ENCODE peak calls at places on chromosomes 5 and 9, in five cellular contexts. N is skeletal muscle cell, H is vagina, A is aorta, U is spleen. P is an unnamed sample.

GRCh38 chr9:30349526-30350513 is 2034.6 kb upstream of the ACO1 start:
- DNase-seq in N (no peak), H (no peak), A (peak; percentile 44), U (peak; percentile 51), P (no peak)

GRCh38 chr9:85310531-85311070 is 431.2 kb downstream of the AGTPBP1 start:
- DNase-seq in N (no peak), H (no peak), A (no peak), U (no peak), P (no peak)

GRCh38 chr5:169688106-169688505 is 51.0 kb downstream of the DOCK2 start:
- DNase-seq in N (no peak), H (no peak), A (no peak), U (no peak), P (no peak)

GRCh38 chr5:1216211-1216917 is 8.8 kb upstream of the SLC6A18 start:
- DNase-seq in N (no peak), H (no peak), A (no peak), U (no peak), P (no peak)

GRCh38 chr5:160155017-160155725 is 35.9 kb upstream of the PWWP2A start:
- DNase-seq in N (no peak), H (no peak), A (no peak), U (no peak), P (no peak)

GRCh38 chr5:16005210-16005609 is 174.4 kb downstream of the MARCHF11 start:
- DNase-seq in N (no peak), H (no peak), A (no peak), U (no peak), P (no peak)

GRCh38 chr5:91221917-91222316 is 161.2 kb downstream of the ARRDC3 start:
- DNase-seq in N (no peak), H (no peak), A (no peak), U (no peak), P (no peak)

GRCh38 chr5:178788381-178789085 is 58.1 kb upstream of the ZNF354A start:
- DNase-seq in N (no peak), H (no peak), A (peak; percentile 38), U (no peak), P (no peak)

GRCh38 chr9:76371901-76372300 is 22.3 kb downstream of the RFK start:
- DNase-seq in N (no peak), H (no peak), A (no peak), U (no peak), P (no peak)

GRCh38 chr9:126329476-126330275 is 3.0 kb downstream of the MVB12B start:
- DNase-seq in N (no peak), H (no peak), A (no peak), U (no peak), P (no peak)

GRCh38 chr5:38291355-38291754 is 33.0 kb downstream of the EGFLAM start:
- DNase-seq in N (no peak), H (no peak), A (no peak), U (no peak), P (no peak)

GRCh38 chr9:121819511-121820231 is 168.2 kb downstream of the DAB2IP start:
- DNase-seq in N (no peak), H (no peak), A (peak; percentile 74), U (no peak), P (no peak)

GRCh38 chr9:38016375-38017120 is 52.5 kb downstream of the SHB start:
- DNase-seq in N (no peak), H (no peak), A (no peak), U (no peak), P (no peak)

GRCh38 chr5:4862500-4862899 is 277.6 kb upstream of the ADAMTS16 start:
- DNase-seq in N (peak; percentile 9), H (no peak), A (no peak), U (no peak), P (no peak)

GRCh38 chr5:55903121-55903701 is 52.1 kb downstream of the IL31RA start:
- DNase-seq in N (no peak), H (no peak), A (no peak), U (no peak), P (no peak)

GRCh38 chr5:80584770-80585169 is 14.7 kb upstream of the ANKRD34B start:
- DNase-seq in N (no peak), H (no peak), A (no peak), U (no peak), P (no peak)

GRCh38 chr9:118991366-118992285 is 377.6 kb downstream of the BRINP1 start:
- DNase-seq in N (no peak), H (no peak), A (no peak), U (no peak), P (no peak)

GRCh38 chr5:147673276-147673675 is 109.3 kb downstream of the JAKMIP2 start:
- DNase-seq in N (no peak), H (no peak), A (no peak), U (no peak), P (no peak)

GRCh38 chr5:88955403-88955802 is 72.4 kb upstream of the MEF2C start:
- DNase-seq in N (no peak), H (no peak), A (no peak), U (no peak), P (no peak)

GRCh38 chr5:96936431-96937221 is 746 bp downstream of the LNPEP start:
- DNase-seq in N (no peak), H (no peak), A (no peak), U (peak; percentile 89), P (peak; percentile 24)
- H3K4me3 ChIP-seq in N (peak overlapping the region; percentile 77), H (peak overlapping the region; percentile 80), A (peak overlapping the region; percentile 73), U (peak overlapping the region; percentile 91), P (peak overlapping the region; percentile 79)

DNA sequence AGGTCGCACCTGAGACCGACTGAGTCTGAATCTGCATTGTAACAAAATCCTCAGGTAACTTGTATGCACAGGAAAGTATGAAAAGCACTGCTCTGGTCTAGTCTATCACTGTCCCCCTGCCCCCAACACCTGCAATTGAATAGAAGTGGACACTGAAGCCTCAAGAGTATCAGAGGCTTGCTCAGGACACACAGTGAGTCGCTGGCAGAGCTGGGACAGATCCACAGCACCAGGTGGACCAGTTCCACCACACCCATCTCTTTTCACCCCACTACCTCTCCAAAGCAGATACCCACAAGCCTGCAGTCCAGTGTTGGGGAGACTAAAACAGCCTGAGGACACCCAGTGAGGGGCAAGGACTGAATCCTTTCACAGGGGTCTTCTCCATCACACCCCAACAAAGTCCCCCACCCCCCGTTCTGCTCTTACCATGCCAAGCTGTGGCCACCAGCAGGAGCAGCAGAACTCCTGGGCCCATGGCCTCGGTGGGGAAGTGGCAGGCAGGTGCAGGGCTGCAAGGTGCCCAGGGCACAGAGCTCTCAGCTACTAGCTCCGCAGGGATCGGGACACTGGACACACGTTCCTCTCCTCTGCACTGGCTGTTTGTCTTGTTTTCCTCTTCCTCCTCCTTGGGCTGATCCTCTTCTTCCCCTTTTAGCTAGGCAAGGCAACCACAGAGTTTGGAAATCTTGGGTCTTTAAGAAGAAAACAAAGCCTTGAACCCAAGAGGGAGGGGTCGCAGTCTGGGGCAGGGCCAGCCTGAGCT is at the start of gene CSF1R:
- DNase-seq in N (no peak), H (peak; percentile 95), A (no peak), U (no peak), P (peak; percentile 6)
- H3K4me3 ChIP-seq in N (no peak within 1 kb of the TSS), H (peak within 1 kb of the TSS; percentile 27), A (no peak within 1 kb of the TSS), U (peak within 1 kb of the TSS; percentile 22), P (peak within 1 kb of the TSS; percentile 24)

DNA sequence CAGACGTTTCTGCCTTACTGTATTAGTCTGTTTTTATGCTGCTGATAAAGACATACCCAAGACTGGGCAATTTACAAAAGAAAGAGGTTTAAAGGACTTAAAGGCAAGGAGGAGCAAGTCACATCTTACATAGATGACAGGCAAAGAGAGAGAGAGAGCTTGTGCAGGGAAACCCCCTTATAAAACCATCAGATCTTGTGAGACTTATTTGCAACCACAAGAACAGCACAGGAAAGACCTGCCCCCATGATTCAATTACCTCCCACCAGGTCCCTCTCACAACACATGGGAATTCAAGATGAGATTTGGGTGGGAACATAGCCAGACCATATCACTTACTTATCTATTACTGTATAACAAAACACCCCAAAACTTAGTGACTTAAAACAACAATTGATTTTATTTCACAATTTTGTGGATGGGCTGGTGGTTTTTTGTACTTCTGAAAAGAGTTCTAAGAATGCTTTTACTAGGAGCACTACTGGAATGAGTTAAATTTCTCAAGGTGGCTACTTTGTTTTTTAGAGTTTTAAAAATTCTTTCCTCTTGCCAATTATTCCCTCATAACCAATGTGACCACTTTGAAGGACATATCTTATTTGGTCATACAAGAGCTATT is 10.3 kb downstream of the RUSC2 start:
- DNase-seq in N (no peak), H (no peak), A (no peak), U (no peak), P (no peak)
- H3K4me3 ChIP-seq in N (no peak overlapping the region), H (no peak overlapping the region), A (no peak overlapping the region), U (no peak overlapping the region), P (no peak overlapping the region)

DNA sequence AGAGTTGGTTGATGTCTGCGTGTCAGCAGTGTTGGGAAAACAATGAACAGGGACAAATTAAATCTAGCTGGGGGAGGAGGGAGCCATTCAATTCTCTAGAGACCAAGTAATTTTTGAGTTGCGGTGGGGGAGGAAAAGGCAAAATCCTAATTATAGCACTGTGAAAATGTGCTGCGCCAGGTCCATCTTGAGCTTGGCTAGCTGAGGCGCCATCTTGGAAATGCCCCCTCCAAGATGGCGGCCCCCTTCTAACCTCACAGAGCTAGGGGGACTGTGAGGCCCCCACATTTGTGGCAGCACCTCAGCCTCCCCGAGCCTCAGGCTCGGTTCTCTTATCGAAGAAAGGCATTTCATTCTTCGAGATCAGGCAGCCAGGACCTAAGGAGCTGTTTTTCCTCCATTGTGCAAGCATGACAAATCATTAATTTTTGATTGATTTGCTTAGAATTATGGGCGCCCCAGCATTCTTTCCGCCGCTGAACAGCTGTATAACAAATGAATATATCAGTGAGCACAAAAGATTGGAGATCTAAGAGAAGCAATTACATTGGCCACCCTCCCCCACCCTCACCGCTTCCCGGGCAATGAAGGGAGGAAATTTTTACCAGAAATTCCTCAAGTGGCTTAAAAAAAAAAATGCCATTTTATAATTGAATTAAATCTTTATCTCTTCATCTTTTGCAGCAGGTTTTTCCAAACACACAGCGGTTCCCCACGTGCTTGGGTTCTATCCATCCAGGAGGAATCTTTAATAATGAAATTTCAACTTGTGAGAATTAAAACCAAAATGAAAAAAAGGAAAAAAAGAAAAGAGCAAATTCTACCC is 88.0 kb downstream of the ZNF618 start:
- DNase-seq in N (no peak), H (no peak), A (no peak), U (no peak), P (no peak)
- H3K4me3 ChIP-seq in N (no peak overlapping the region), H (no peak overlapping the region), A (no peak overlapping the region), U (no peak overlapping the region), P (peak overlapping the region; percentile 6)

DNA sequence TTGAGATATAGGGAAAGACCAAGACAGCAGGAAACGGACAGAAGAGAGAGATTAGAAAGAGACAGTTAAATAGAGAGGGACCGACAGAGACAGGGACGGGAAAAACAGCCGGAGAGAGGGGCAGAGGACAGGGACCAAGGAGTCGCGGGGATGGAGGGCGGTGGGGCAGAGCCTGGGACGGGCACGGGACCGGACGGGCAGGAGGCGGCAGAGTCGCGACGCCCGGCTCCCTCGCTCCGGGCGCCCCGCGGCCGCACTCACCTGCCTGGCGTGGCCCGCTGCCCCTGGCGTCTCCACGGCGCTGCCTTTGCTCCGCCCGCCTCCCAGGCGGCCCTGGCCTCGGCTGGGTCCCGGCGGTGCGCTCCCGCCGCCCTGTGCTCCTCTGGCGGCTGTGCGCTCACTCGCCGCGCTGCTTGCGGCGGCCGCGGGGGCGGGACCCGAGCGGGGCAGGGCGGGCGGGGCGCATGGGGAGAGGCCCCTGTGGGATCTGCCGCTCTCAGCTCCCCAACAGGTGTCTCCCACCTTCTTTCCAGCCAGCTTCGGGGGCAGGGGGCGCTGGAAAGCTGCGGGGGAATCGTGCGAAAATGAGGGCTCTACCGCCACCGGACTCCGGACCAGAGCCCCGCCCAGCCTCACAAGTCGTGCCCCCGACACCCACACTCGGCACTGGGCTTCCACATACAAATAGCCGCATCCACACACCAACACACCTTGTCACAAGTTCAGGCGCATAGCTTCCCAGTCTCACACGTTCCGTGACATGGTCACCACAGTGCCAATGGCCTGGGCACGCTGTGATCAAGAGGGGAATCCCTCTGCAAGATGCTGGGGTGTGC is at the start of gene ARID3C:
- DNase-seq in N (no peak), H (no peak), A (peak; percentile 83), U (no peak), P (no peak)
- H3K4me3 ChIP-seq in N (peak within 1 kb of the TSS; percentile 36), H (peak within 1 kb of the TSS; percentile 27), A (peak within 1 kb of the TSS; percentile 12), U (peak within 1 kb of the TSS; percentile 36), P (peak within 1 kb of the TSS; percentile 23)